ENCODE peak calls at places on chromosomes 2 and 18, in ten cellular contexts. One of them, this sample, is unnamed. For H3K4me1, the result is how much of the 10 kb centered on the place peaks cover.

GRCh38 chr2:60476206-60476946 is 77.1 kb downstream of the BCL11A start:
- DNase-seq in transverse colon: peak
- DNase-seq in H1: no peak
- DNase-seq in GM23338: peak
- DNase-seq in GM23248: no peak
- DNase-seq in fibroblast of lung: no peak
- DNase-seq in CD8-positive, alpha-beta T cell: no peak
- DNase-seq in neural progenitor cell: no peak
- DNase-seq in right lobe of liver: peak
- DNase-seq in mucosa of descending colon: no peak
- DNase-seq in this sample: no peak

GRCh38 chr2:117832905-117833613 is 18.6 kb downstream of the DDX18 start:
- DNase-seq in right lobe of liver: no peak
- DNase-seq in transverse colon: no peak
- DNase-seq in GM23248: peak
- DNase-seq in neural progenitor cell: peak
- DNase-seq in H1: no peak
- DNase-seq in CD8-positive, alpha-beta T cell: no peak
- DNase-seq in mucosa of descending colon: no peak
- DNase-seq in fibroblast of lung: peak
- DNase-seq in GM23338: peak
- DNase-seq in this sample: no peak

GRCh38 chr18:60503166-60503565 is 130.6 kb upstream of the MC4R start:
- DNase-seq in H1: no peak
- DNase-seq in GM23338: no peak
- DNase-seq in neural progenitor cell: no peak
- DNase-seq in mucosa of descending colon: no peak
- DNase-seq in fibroblast of lung: no peak
- DNase-seq in CD8-positive, alpha-beta T cell: no peak
- DNase-seq in GM23248: no peak
- DNase-seq in transverse colon: no peak
- DNase-seq in right lobe of liver: no peak
- DNase-seq in this sample: no peak

GRCh38 chr2:133271105-133271504 is 297.2 kb downstream of the NCKAP5 start:
- DNase-seq in H1: no peak
- DNase-seq in mucosa of descending colon: no peak
- DNase-seq in right lobe of liver: no peak
- DNase-seq in neural progenitor cell: no peak
- DNase-seq in GM23248: no peak
- DNase-seq in CD8-positive, alpha-beta T cell: no peak
- DNase-seq in fibroblast of lung: peak
- DNase-seq in transverse colon: no peak
- DNase-seq in GM23338: no peak
- DNase-seq in this sample: no peak

GRCh38 chr2:101150306-101151140 is 659 bp downstream of the TBC1D8 start:
- DNase-seq in CD8-positive, alpha-beta T cell: no peak
- DNase-seq in GM23248: peak
- DNase-seq in right lobe of liver: peak
- DNase-seq in H1: no peak
- DNase-seq in fibroblast of lung: peak
- DNase-seq in GM23338: peak
- DNase-seq in transverse colon: peak
- DNase-seq in neural progenitor cell: peak
- DNase-seq in mucosa of descending colon: peak
- DNase-seq in this sample: no peak

GRCh38 chr2:157989227-157989626 is 112.4 kb upstream of the UPP2 start:
- DNase-seq in fibroblast of lung: no peak
- DNase-seq in mucosa of descending colon: no peak
- DNase-seq in H1: no peak
- DNase-seq in CD8-positive, alpha-beta T cell: no peak
- DNase-seq in transverse colon: no peak
- DNase-seq in neural progenitor cell: no peak
- DNase-seq in right lobe of liver: no peak
- DNase-seq in GM23338: no peak
- DNase-seq in GM23248: no peak
- DNase-seq in this sample: no peak

GRCh38 chr18:67104700-67105284 is 411.7 kb downstream of the DSEL start:
- DNase-seq in right lobe of liver: peak
- DNase-seq in CD8-positive, alpha-beta T cell: peak
- DNase-seq in GM23248: peak
- DNase-seq in transverse colon: peak
- DNase-seq in fibroblast of lung: peak
- DNase-seq in mucosa of descending colon: no peak
- DNase-seq in H1: peak
- DNase-seq in GM23338: peak
- DNase-seq in neural progenitor cell: peak
- DNase-seq in this sample: peak

GRCh38 chr2:8197825-8198224 is 484.0 kb upstream of the ID2 start:
- DNase-seq in GM23248: no peak
- DNase-seq in CD8-positive, alpha-beta T cell: no peak
- DNase-seq in GM23338: no peak
- DNase-seq in transverse colon: no peak
- DNase-seq in neural progenitor cell: no peak
- DNase-seq in H1: no peak
- DNase-seq in right lobe of liver: no peak
- DNase-seq in mucosa of descending colon: no peak
- DNase-seq in fibroblast of lung: no peak
- DNase-seq in this sample: no peak

GRCh38 chr2:151520976-151521375 is 111.3 kb downstream of the RIF1 start:
- DNase-seq in GM23338: no peak
- DNase-seq in GM23248: no peak
- DNase-seq in CD8-positive, alpha-beta T cell: no peak
- DNase-seq in mucosa of descending colon: no peak
- DNase-seq in neural progenitor cell: no peak
- DNase-seq in fibroblast of lung: no peak
- DNase-seq in transverse colon: no peak
- DNase-seq in H1: no peak
- DNase-seq in right lobe of liver: no peak
- DNase-seq in this sample: no peak

GRCh38 chr2:165273176-165273575 is 34.0 kb downstream of the SCN2A start:
- DNase-seq in transverse colon: no peak
- DNase-seq in right lobe of liver: no peak
- DNase-seq in GM23248: no peak
- DNase-seq in fibroblast of lung: no peak
- DNase-seq in CD8-positive, alpha-beta T cell: no peak
- DNase-seq in mucosa of descending colon: no peak
- DNase-seq in GM23338: no peak
- DNase-seq in H1: no peak
- DNase-seq in neural progenitor cell: no peak
- DNase-seq in this sample: no peak

GRCh38 chr2:140624188-140624587 is 1506.6 kb downstream of the LRP1B start:
- DNase-seq in right lobe of liver: no peak
- DNase-seq in transverse colon: no peak
- DNase-seq in CD8-positive, alpha-beta T cell: no peak
- DNase-seq in mucosa of descending colon: no peak
- DNase-seq in neural progenitor cell: no peak
- DNase-seq in H1: no peak
- DNase-seq in GM23338: no peak
- DNase-seq in fibroblast of lung: no peak
- DNase-seq in GM23248: no peak
- DNase-seq in this sample: no peak

GRCh38 chr2:102796337-102796736 is 34.5 kb downstream of the TMEM182 start:
- DNase-seq in fibroblast of lung: no peak
- DNase-seq in mucosa of descending colon: no peak
- DNase-seq in CD8-positive, alpha-beta T cell: no peak
- DNase-seq in GM23248: no peak
- DNase-seq in H1: no peak
- DNase-seq in right lobe of liver: peak
- DNase-seq in GM23338: no peak
- DNase-seq in neural progenitor cell: no peak
- DNase-seq in transverse colon: no peak
- DNase-seq in this sample: no peak

GRCh38 chr2:236606023-236606422 is 36.4 kb downstream of the ACKR3 start:
- DNase-seq in neural progenitor cell: no peak
- DNase-seq in fibroblast of lung: no peak
- DNase-seq in transverse colon: no peak
- DNase-seq in right lobe of liver: no peak
- DNase-seq in H1: no peak
- DNase-seq in GM23338: no peak
- DNase-seq in GM23248: no peak
- DNase-seq in mucosa of descending colon: no peak
- DNase-seq in CD8-positive, alpha-beta T cell: no peak
- DNase-seq in this sample: no peak

GRCh38 chr2:149098722-149099121 is 60.2 kb downstream of the LYPD6B start:
- DNase-seq in fibroblast of lung: peak
- DNase-seq in transverse colon: no peak
- DNase-seq in CD8-positive, alpha-beta T cell: no peak
- DNase-seq in H1: no peak
- DNase-seq in GM23338: no peak
- DNase-seq in right lobe of liver: no peak
- DNase-seq in neural progenitor cell: no peak
- DNase-seq in GM23248: peak
- DNase-seq in mucosa of descending colon: no peak
- DNase-seq in this sample: no peak

GRCh38 chr2:209334188-209335017 is 89.4 kb upstream of the MAP2 start:
- DNase-seq in neural progenitor cell: peak
- DNase-seq in GM23338: peak
- DNase-seq in transverse colon: peak
- DNase-seq in mucosa of descending colon: no peak
- DNase-seq in CD8-positive, alpha-beta T cell: no peak
- DNase-seq in right lobe of liver: peak
- DNase-seq in fibroblast of lung: peak
- DNase-seq in GM23248: peak
- DNase-seq in H1: no peak
- DNase-seq in this sample: no peak

GRCh38 chr2:98458207-98458606 is 13.5 kb downstream of the INPP4A start:
- DNase-seq in transverse colon: no peak
- DNase-seq in GM23248: peak
- DNase-seq in H1: no peak
- DNase-seq in fibroblast of lung: peak
- DNase-seq in CD8-positive, alpha-beta T cell: peak
- DNase-seq in mucosa of descending colon: no peak
- DNase-seq in GM23338: no peak
- DNase-seq in neural progenitor cell: no peak
- DNase-seq in right lobe of liver: no peak
- DNase-seq in this sample: no peak

GRCh38 chr2:121382744-121383143 is 97.7 kb upstream of the TFCP2L1 start:
- DNase-seq in fibroblast of lung: no peak
- DNase-seq in mucosa of descending colon: no peak
- DNase-seq in H1: no peak
- DNase-seq in GM23248: no peak
- DNase-seq in CD8-positive, alpha-beta T cell: no peak
- DNase-seq in neural progenitor cell: peak
- DNase-seq in right lobe of liver: no peak
- DNase-seq in GM23338: peak
- DNase-seq in transverse colon: no peak
- DNase-seq in this sample: no peak

GRCh38 chr2:48229063-48229462 is 300.9 kb upstream of the STON1 start:
- DNase-seq in GM23248: no peak
- DNase-seq in fibroblast of lung: no peak
- DNase-seq in CD8-positive, alpha-beta T cell: no peak
- DNase-seq in neural progenitor cell: no peak
- DNase-seq in H1: no peak
- DNase-seq in GM23338: no peak
- DNase-seq in transverse colon: no peak
- DNase-seq in right lobe of liver: no peak
- DNase-seq in mucosa of descending colon: no peak
- DNase-seq in this sample: no peak

GRCh38 chr2:102891261-102891660 is 129.4 kb downstream of the TMEM182 start:
- DNase-seq in H1: no peak
- DNase-seq in transverse colon: no peak
- DNase-seq in neural progenitor cell: no peak
- DNase-seq in GM23338: no peak
- DNase-seq in mucosa of descending colon: no peak
- DNase-seq in fibroblast of lung: peak
- DNase-seq in CD8-positive, alpha-beta T cell: no peak
- DNase-seq in GM23248: peak
- DNase-seq in right lobe of liver: no peak
- DNase-seq in this sample: no peak

GRCh38 chr2:177545143-177545542 is 152.6 kb downstream of the AGPS start:
- DNase-seq in neural progenitor cell: no peak
- DNase-seq in fibroblast of lung: no peak
- DNase-seq in mucosa of descending colon: no peak
- DNase-seq in H1: no peak
- DNase-seq in GM23248: no peak
- DNase-seq in CD8-positive, alpha-beta T cell: no peak
- DNase-seq in GM23338: no peak
- DNase-seq in transverse colon: no peak
- DNase-seq in right lobe of liver: no peak
- DNase-seq in this sample: no peak

GRCh38 chr2:143420313-143420712 is 291.1 kb downstream of the ARHGAP15 start:
- DNase-seq in H1: no peak
- DNase-seq in neural progenitor cell: no peak
- DNase-seq in CD8-positive, alpha-beta T cell: no peak
- DNase-seq in GM23338: no peak
- DNase-seq in GM23248: peak
- DNase-seq in fibroblast of lung: no peak
- DNase-seq in mucosa of descending colon: no peak
- DNase-seq in right lobe of liver: no peak
- DNase-seq in transverse colon: no peak
- DNase-seq in this sample: no peak

GRCh38 chr2:200525066-200525465 is 941 bp upstream of the SGO2 start:
- DNase-seq in GM23248: no peak
- DNase-seq in fibroblast of lung: peak
- DNase-seq in transverse colon: no peak
- DNase-seq in GM23338: no peak
- DNase-seq in CD8-positive, alpha-beta T cell: no peak
- DNase-seq in neural progenitor cell: no peak
- DNase-seq in mucosa of descending colon: no peak
- DNase-seq in right lobe of liver: no peak
- DNase-seq in H1: no peak
- DNase-seq in this sample: no peak
- H3K4me3 ChIP-seq in GM23248: peak
- H3K4me3 ChIP-seq in fibroblast of lung: peak
- H3K4me3 ChIP-seq in transverse colon: no peak
- H3K4me3 ChIP-seq in GM23338: peak
- H3K4me3 ChIP-seq in CD8-positive, alpha-beta T cell: no peak
- H3K4me3 ChIP-seq in neural progenitor cell: no peak
- H3K4me3 ChIP-seq in mucosa of descending colon: no peak
- H3K4me3 ChIP-seq in right lobe of liver: no peak
- H3K4me3 ChIP-seq in H1: no peak
- H3K4me3 ChIP-seq in this sample: peak

GRCh38 chr2:45214550-45214949 is 205.3 kb upstream of the SIX2 start:
- DNase-seq in transverse colon: no peak
- DNase-seq in GM23338: no peak
- DNase-seq in mucosa of descending colon: no peak
- DNase-seq in GM23248: no peak
- DNase-seq in fibroblast of lung: no peak
- DNase-seq in neural progenitor cell: no peak
- DNase-seq in H1: no peak
- DNase-seq in CD8-positive, alpha-beta T cell: no peak
- DNase-seq in right lobe of liver: no peak
- DNase-seq in this sample: no peak
- H3K4me1 ChIP-seq in transverse colon: under half
- H3K4me1 ChIP-seq in GM23338: under half
- H3K4me1 ChIP-seq in mucosa of descending colon: under half
- H3K4me1 ChIP-seq in GM23248: under half
- H3K4me1 ChIP-seq in fibroblast of lung: under half
- H3K4me1 ChIP-seq in neural progenitor cell: under half
- H3K4me1 ChIP-seq in H1: under half
- H3K4me1 ChIP-seq in CD8-positive, alpha-beta T cell: under half
- H3K4me1 ChIP-seq in right lobe of liver: under half
- H3K4me1 ChIP-seq in this sample: under half

GRCh38 chr2:109507217-109507616 is 106.5 kb downstream of the SEPTIN10 start:
- DNase-seq in fibroblast of lung: no peak
- DNase-seq in neural progenitor cell: no peak
- DNase-seq in H1: no peak
- DNase-seq in CD8-positive, alpha-beta T cell: no peak
- DNase-seq in GM23338: no peak
- DNase-seq in right lobe of liver: no peak
- DNase-seq in transverse colon: no peak
- DNase-seq in mucosa of descending colon: no peak
- DNase-seq in GM23248: no peak
- DNase-seq in this sample: no peak
- H3K4me3 ChIP-seq in fibroblast of lung: no peak
- H3K4me3 ChIP-seq in neural progenitor cell: no peak
- H3K4me3 ChIP-seq in H1: no peak
- H3K4me3 ChIP-seq in CD8-positive, alpha-beta T cell: no peak
- H3K4me3 ChIP-seq in GM23338: no peak
- H3K4me3 ChIP-seq in right lobe of liver: no peak
- H3K4me3 ChIP-seq in transverse colon: no peak
- H3K4me3 ChIP-seq in mucosa of descending colon: no peak
- H3K4me3 ChIP-seq in GM23248: no peak
- H3K4me3 ChIP-seq in this sample: no peak

GRCh38 chr2:219277703-219278654 is 1.2 kb upstream of the DNAJB2 start:
- DNase-seq in transverse colon: peak
- DNase-seq in right lobe of liver: peak
- DNase-seq in GM23338: peak
- DNase-seq in GM23248: peak
- DNase-seq in neural progenitor cell: peak
- DNase-seq in fibroblast of lung: peak
- DNase-seq in H1: no peak
- DNase-seq in mucosa of descending colon: peak
- DNase-seq in CD8-positive, alpha-beta T cell: peak
- DNase-seq in this sample: peak
- H3K4me1 ChIP-seq in transverse colon: under half
- H3K4me1 ChIP-seq in right lobe of liver: under half
- H3K4me1 ChIP-seq in GM23338: under half
- H3K4me1 ChIP-seq in GM23248: under half
- H3K4me1 ChIP-seq in neural progenitor cell: under half
- H3K4me1 ChIP-seq in fibroblast of lung: under half
- H3K4me1 ChIP-seq in H1: under half
- H3K4me1 ChIP-seq in mucosa of descending colon: under half
- H3K4me1 ChIP-seq in CD8-positive, alpha-beta T cell: under half
- H3K4me1 ChIP-seq in this sample: under half